ENCODE peak calls at places on chromosome 18, in eight cellular contexts. One of them, this sample, is unnamed.

GRCh38 chr18:35915056-35915455 is 57.4 kb upstream of the RMP24 start:
- DNase-seq in A549: no peak
- DNase-seq in activated CD8-positive, alpha-beta memory T cell treated with anti-CD3 and anti-CD28 coated beads for 48 hours: no peak
- DNase-seq in Ammon's horn: no peak
- DNase-seq in nephron progenitor cell: no peak
- DNase-seq in fibroblast of villous mesenchyme: no peak
- DNase-seq in naive thymus-derived CD4-positive, alpha-beta T cell: no peak
- DNase-seq in GM23248: no peak
- DNase-seq in this sample: no peak

GRCh38 chr18:33184918-33185317 is 255.6 kb downstream of the CCDC178 start:
- DNase-seq in activated CD8-positive, alpha-beta memory T cell treated with anti-CD3 and anti-CD28 coated beads for 48 hours: no peak
- DNase-seq in Ammon's horn: no peak
- DNase-seq in naive thymus-derived CD4-positive, alpha-beta T cell: no peak
- DNase-seq in A549: no peak
- DNase-seq in GM23248: no peak
- DNase-seq in fibroblast of villous mesenchyme: no peak
- DNase-seq in nephron progenitor cell: no peak
- DNase-seq in this sample: no peak

GRCh38 chr18:76388261-76388660 is 106.8 kb downstream of the ZNF516 start:
- DNase-seq in naive thymus-derived CD4-positive, alpha-beta T cell: no peak
- DNase-seq in A549: no peak
- DNase-seq in GM23248: no peak
- DNase-seq in nephron progenitor cell: no peak
- DNase-seq in activated CD8-positive, alpha-beta memory T cell treated with anti-CD3 and anti-CD28 coated beads for 48 hours: no peak
- DNase-seq in fibroblast of villous mesenchyme: no peak
- DNase-seq in Ammon's horn: no peak
- DNase-seq in this sample: no peak

GRCh38 chr18:57737661-57738060 is 65.5 kb downstream of the ATP8B1 start:
- DNase-seq in naive thymus-derived CD4-positive, alpha-beta T cell: no peak
- DNase-seq in fibroblast of villous mesenchyme: peak; percentile 99
- DNase-seq in Ammon's horn: peak; percentile 77
- DNase-seq in nephron progenitor cell: no peak
- DNase-seq in A549: peak; percentile 90
- DNase-seq in GM23248: peak; percentile 99
- DNase-seq in activated CD8-positive, alpha-beta memory T cell treated with anti-CD3 and anti-CD28 coated beads for 48 hours: no peak
- DNase-seq in this sample: peak; percentile 99

GRCh38 chr18:32879497-32879896 is 106.7 kb upstream of the KLHL14 start:
- DNase-seq in naive thymus-derived CD4-positive, alpha-beta T cell: no peak
- DNase-seq in activated CD8-positive, alpha-beta memory T cell treated with anti-CD3 and anti-CD28 coated beads for 48 hours: no peak
- DNase-seq in fibroblast of villous mesenchyme: no peak
- DNase-seq in Ammon's horn: no peak
- DNase-seq in A549: no peak
- DNase-seq in GM23248: no peak
- DNase-seq in nephron progenitor cell: no peak
- DNase-seq in this sample: peak; percentile 18

GRCh38 chr18:40402052-40402451 is 1553.0 kb upstream of the PIK3C3 start:
- DNase-seq in GM23248: no peak
- DNase-seq in fibroblast of villous mesenchyme: no peak
- DNase-seq in Ammon's horn: no peak
- DNase-seq in activated CD8-positive, alpha-beta memory T cell treated with anti-CD3 and anti-CD28 coated beads for 48 hours: no peak
- DNase-seq in A549: no peak
- DNase-seq in naive thymus-derived CD4-positive, alpha-beta T cell: no peak
- DNase-seq in nephron progenitor cell: no peak
- DNase-seq in this sample: no peak

GRCh38 chr18:11246466-11246865 is 97.1 kb upstream of the PIEZO2 start:
- DNase-seq in activated CD8-positive, alpha-beta memory T cell treated with anti-CD3 and anti-CD28 coated beads for 48 hours: no peak
- DNase-seq in fibroblast of villous mesenchyme: no peak
- DNase-seq in naive thymus-derived CD4-positive, alpha-beta T cell: no peak
- DNase-seq in Ammon's horn: no peak
- DNase-seq in nephron progenitor cell: no peak
- DNase-seq in GM23248: peak; percentile 81
- DNase-seq in A549: no peak
- DNase-seq in this sample: peak; percentile 36

GRCh38 chr18:23578891-23579653 is 7.2 kb downstream of the NPC1 start:
- DNase-seq in Ammon's horn: no peak
- DNase-seq in activated CD8-positive, alpha-beta memory T cell treated with anti-CD3 and anti-CD28 coated beads for 48 hours: no peak
- DNase-seq in fibroblast of villous mesenchyme: peak; percentile 52
- DNase-seq in A549: no peak
- DNase-seq in naive thymus-derived CD4-positive, alpha-beta T cell: no peak
- DNase-seq in GM23248: peak; percentile 71
- DNase-seq in nephron progenitor cell: no peak
- DNase-seq in this sample: peak; percentile 71

GRCh38 chr18:8142131-8142711 is 467.0 kb upstream of the RAB12 start:
- DNase-seq in naive thymus-derived CD4-positive, alpha-beta T cell: no peak
- DNase-seq in Ammon's horn: no peak
- DNase-seq in activated CD8-positive, alpha-beta memory T cell treated with anti-CD3 and anti-CD28 coated beads for 48 hours: no peak
- DNase-seq in fibroblast of villous mesenchyme: peak; percentile 75
- DNase-seq in GM23248: peak; percentile 68
- DNase-seq in nephron progenitor cell: no peak
- DNase-seq in A549: no peak
- DNase-seq in this sample: peak; percentile 85

GRCh38 chr18:47615043-47615442 is 315.4 kb downstream of the SMAD2 start:
- DNase-seq in Ammon's horn: no peak
- DNase-seq in A549: no peak
- DNase-seq in GM23248: no peak
- DNase-seq in naive thymus-derived CD4-positive, alpha-beta T cell: no peak
- DNase-seq in activated CD8-positive, alpha-beta memory T cell treated with anti-CD3 and anti-CD28 coated beads for 48 hours: no peak
- DNase-seq in nephron progenitor cell: no peak
- DNase-seq in fibroblast of villous mesenchyme: no peak
- DNase-seq in this sample: no peak

GRCh38 chr18:32362484-32362883 is 108.2 kb downstream of the GAREM1 start:
- DNase-seq in GM23248: no peak
- DNase-seq in Ammon's horn: no peak
- DNase-seq in naive thymus-derived CD4-positive, alpha-beta T cell: no peak
- DNase-seq in nephron progenitor cell: no peak
- DNase-seq in activated CD8-positive, alpha-beta memory T cell treated with anti-CD3 and anti-CD28 coated beads for 48 hours: no peak
- DNase-seq in A549: no peak
- DNase-seq in fibroblast of villous mesenchyme: no peak
- DNase-seq in this sample: no peak